ENCODE peak calls at places on chromosome 9, in nine cellular contexts. D is MG63, T is coronary artery, W is PC-3, R is left lung, F is bronchial epithelial cell, C is HepG2, B is A673, O is GM06990. K is an unnamed sample.

GRCh38 chr9:94799578-94800264 is 73.2 kb downstream of the AOPEP start:
- DNase-seq in D (peak), T (no peak), W (peak), R (no peak), F (peak), C (no peak), B (peak), O (no peak), K (no peak)

GRCh38 chr9:33295571-33295970 is 5.3 kb downstream of the NFX1 start:
- DNase-seq in D (no peak), T (no peak), W (no peak), R (no peak), F (no peak), C (no peak), B (no peak), O (peak), K (no peak)

GRCh38 chr9:26750126-26750525 is 142.5 kb downstream of the CAAP1 start:
- DNase-seq in D (no peak), T (no peak), W (no peak), R (no peak), F (no peak), C (no peak), B (no peak), O (no peak), K (no peak)

GRCh38 chr9:137716694-137717287 is 98.0 kb downstream of the EHMT1 start:
- DNase-seq in D (no peak), T (no peak), W (no peak), R (no peak), F (no peak), C (no peak), B (no peak), O (peak), K (no peak)

GRCh38 chr9:117772960-117773359 is 68.8 kb downstream of the TLR4 start:
- DNase-seq in D (peak), T (no peak), W (no peak), R (no peak), F (peak), C (no peak), B (peak), O (no peak), K (no peak)

GRCh38 chr9:11257992-11258391 is 645.2 kb upstream of the PTPRD start:
- DNase-seq in D (no peak), T (no peak), W (no peak), R (no peak), F (no peak), C (no peak), B (no peak), O (no peak), K (no peak)

GRCh38 chr9:126439402-126439765 is 112.8 kb downstream of the MVB12B start:
- DNase-seq in D (no peak), T (no peak), W (peak), R (no peak), F (peak), C (no peak), B (no peak), O (no peak), K (no peak)

GRCh38 chr9:69107801-69108200 is 66.3 kb upstream of the TJP2 start:
- DNase-seq in D (no peak), T (no peak), W (no peak), R (no peak), F (no peak), C (no peak), B (no peak), O (no peak), K (no peak)

GRCh38 chr9:130157079-130157478 is 15.1 kb upstream of the NCS1 start:
- DNase-seq in D (no peak), T (no peak), W (no peak), R (no peak), F (no peak), C (no peak), B (no peak), O (no peak), K (no peak)

GRCh38 chr9:136669791-136670464 is 7.2 kb downstream of the EGFL7 start:
- DNase-seq in D (no peak), T (no peak), W (no peak), R (no peak), F (no peak), C (no peak), B (no peak), O (no peak), K (no peak)

GRCh38 chr9:134625361-134626140 is 16.1 kb upstream of the COL5A1 start:
- DNase-seq in D (no peak), T (no peak), W (peak), R (peak), F (no peak), C (no peak), B (no peak), O (no peak), K (peak)

GRCh38 chr9:108889649-108890067 is 27.6 kb downstream of the ACTL7A start:
- DNase-seq in D (no peak), T (no peak), W (no peak), R (no peak), F (peak), C (peak), B (no peak), O (no peak), K (no peak)

GRCh38 chr9:131193051-131193450 is 67.7 kb downstream of the NUP214 start:
- DNase-seq in D (no peak), T (no peak), W (no peak), R (no peak), F (no peak), C (no peak), B (no peak), O (no peak), K (no peak)

GRCh38 chr9:118643118-118643517 is 726.1 kb downstream of the BRINP1 start:
- DNase-seq in D (peak), T (no peak), W (peak), R (peak), F (peak), C (no peak), B (no peak), O (no peak), K (no peak)

GRCh38 chr9:128765499-128765898 is 6.2 kb downstream of the ZER1 start:
- DNase-seq in D (no peak), T (no peak), W (no peak), R (no peak), F (no peak), C (peak), B (no peak), O (no peak), K (no peak)
- H3K4me3 ChIP-seq in D (no peak), T (no peak), W (no peak), R (no peak), F (no peak), C (no peak), B (no peak), O (no peak), K (no peak)

GRCh38 chr9:16869140-16869903 is 1.1 kb downstream of the BNC2 start:
- DNase-seq in D (peak), T (no peak), W (peak), R (no peak), F (no peak), C (no peak), B (no peak), O (no peak), K (no peak)
- H3K4me3 ChIP-seq in D (peak), T (peak), W (peak), R (peak), F (no peak), C (no peak), B (no peak), O (no peak), K (no peak)

GRCh38 chr9:4986783-4987182 is 1.7 kb downstream of the JAK2 start:
- DNase-seq in D (no peak), T (no peak), W (no peak), R (no peak), F (no peak), C (no peak), B (no peak), O (no peak), K (no peak)
- H3K4me3 ChIP-seq in D (peak), T (peak), W (peak), R (peak), F (peak), C (no peak), B (peak), O (peak), K (peak)

GRCh38 chr9:121765021-121765950 is 113.9 kb downstream of the DAB2IP start:
- DNase-seq in D (peak), T (no peak), W (peak), R (no peak), F (peak), C (peak), B (no peak), O (no peak), K (peak)
- H3K4me3 ChIP-seq in D (no peak), T (no peak), W (no peak), R (no peak), F (no peak), C (no peak), B (no peak), O (no peak), K (no peak)

DNA sequence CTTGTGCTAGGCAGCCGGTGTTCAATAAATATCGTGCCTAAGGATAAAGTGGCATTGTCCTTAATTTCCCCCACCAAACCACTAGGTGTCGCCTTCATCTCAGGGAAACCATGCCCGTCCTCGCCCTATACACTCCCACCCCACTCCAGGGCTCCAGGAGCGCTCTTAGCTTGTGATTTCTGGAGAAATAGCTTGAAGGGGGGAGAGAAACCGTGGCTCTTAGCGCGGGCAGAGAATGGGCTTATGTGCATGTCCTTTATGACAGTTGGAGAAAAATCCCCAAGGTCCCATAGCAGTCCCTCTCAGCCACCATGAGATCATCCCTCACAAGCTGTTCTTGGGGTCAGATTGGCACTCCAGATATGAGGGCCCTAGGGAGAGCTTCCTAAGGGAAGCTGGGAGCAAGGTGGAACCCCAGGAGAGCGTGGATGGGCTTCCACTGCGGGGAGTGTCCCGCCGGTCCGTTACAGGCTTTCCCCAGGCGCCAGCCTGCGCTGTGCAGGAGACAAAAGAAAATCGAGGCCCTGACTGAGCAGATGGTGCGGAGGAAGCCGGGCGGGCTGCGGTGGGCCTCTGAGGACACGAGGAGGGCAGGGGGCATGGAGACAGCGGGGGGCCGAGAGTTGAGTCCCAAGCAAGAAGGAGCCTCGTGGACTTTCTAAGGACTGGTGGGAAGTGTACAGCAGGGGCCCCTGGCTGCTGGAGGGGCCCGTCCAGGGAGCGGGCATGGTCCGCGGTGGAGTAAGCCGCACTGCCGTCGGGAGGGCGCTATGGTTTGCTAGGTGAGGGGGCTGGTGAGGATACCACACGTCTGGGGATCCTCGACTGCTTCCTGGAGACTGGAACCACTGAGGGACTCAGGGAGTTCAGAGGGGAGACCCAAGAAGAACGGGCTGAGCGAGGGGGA is 753 bp upstream of the NPR2 start:
- DNase-seq in D (peak), T (no peak), W (peak), R (peak), F (peak), C (peak), B (peak), O (no peak), K (peak)
- H3K4me3 ChIP-seq in D (peak), T (peak), W (no peak), R (no peak), F (no peak), C (no peak), B (no peak), O (no peak), K (peak)

K was measured in aorta.